ENCODE peak calls at places on chromosome 11, in eight cellular contexts. A, U, F, O, N, K, C and X are unnamed samples. For H3K4me1 and H3K36me3, the result is how much of the 10 kb centered on the place peaks cover.

GRCh38 chr11:67289226-67289650 is at the start of gene ANKRD13D:
- DNase-seq in A (no peak), U (no peak), F (no peak), O (no peak), N (no peak), K (no peak), C (no peak), X (no peak)

GRCh38 chr11:12182650-12183511 is 72.5 kb downstream of the MICAL2 start:
- DNase-seq in A (no peak), U (peak), F (no peak), O (peak), N (peak), K (no peak), C (peak), X (peak)

GRCh38 chr11:127350476-127350875 is 349.9 kb upstream of the KIRREL3 start:
- DNase-seq in A (no peak), U (no peak), F (no peak), O (no peak), N (no peak), K (no peak), C (no peak), X (no peak)

GRCh38 chr11:12606597-12606996 is 67.6 kb upstream of the TEAD1 start:
- DNase-seq in A (no peak), U (peak), F (no peak), O (no peak), N (no peak), K (no peak), C (no peak), X (no peak)

GRCh38 chr11:8209208-8209807 is 40.5 kb upstream of the RIC3 start:
- DNase-seq in A (no peak), U (peak), F (no peak), O (peak), N (no peak), K (no peak), C (peak), X (no peak)

GRCh38 chr11:2995893-2996554 is 3.9 kb upstream of the NAP1L4 start:
- DNase-seq in A (no peak), U (no peak), F (no peak), O (no peak), N (no peak), K (no peak), C (no peak), X (no peak)

GRCh38 chr11:115221461-115222069 is 282.6 kb downstream of the CADM1 start:
- DNase-seq in A (no peak), U (peak), F (no peak), O (no peak), N (no peak), K (no peak), C (no peak), X (no peak)

GRCh38 chr11:115226556-115226955 is 277.7 kb downstream of the CADM1 start:
- DNase-seq in A (no peak), U (peak), F (no peak), O (peak), N (peak), K (no peak), C (no peak), X (peak)

GRCh38 chr11:47184711-47185304 is 1.4 kb downstream of the PACSIN3 start:
- DNase-seq in A (no peak), U (no peak), F (no peak), O (peak), N (no peak), K (no peak), C (peak), X (no peak)

GRCh38 chr11:1389932-1390587 is at the start of gene BRSK2:
- DNase-seq in A (no peak), U (peak), F (no peak), O (peak), N (no peak), K (no peak), C (no peak), X (no peak)

GRCh38 chr11:14148653-14149273 is 186.2 kb downstream of the SPON1 start:
- DNase-seq in A (no peak), U (peak), F (peak), O (no peak), N (peak), K (no peak), C (no peak), X (peak)

DNA sequence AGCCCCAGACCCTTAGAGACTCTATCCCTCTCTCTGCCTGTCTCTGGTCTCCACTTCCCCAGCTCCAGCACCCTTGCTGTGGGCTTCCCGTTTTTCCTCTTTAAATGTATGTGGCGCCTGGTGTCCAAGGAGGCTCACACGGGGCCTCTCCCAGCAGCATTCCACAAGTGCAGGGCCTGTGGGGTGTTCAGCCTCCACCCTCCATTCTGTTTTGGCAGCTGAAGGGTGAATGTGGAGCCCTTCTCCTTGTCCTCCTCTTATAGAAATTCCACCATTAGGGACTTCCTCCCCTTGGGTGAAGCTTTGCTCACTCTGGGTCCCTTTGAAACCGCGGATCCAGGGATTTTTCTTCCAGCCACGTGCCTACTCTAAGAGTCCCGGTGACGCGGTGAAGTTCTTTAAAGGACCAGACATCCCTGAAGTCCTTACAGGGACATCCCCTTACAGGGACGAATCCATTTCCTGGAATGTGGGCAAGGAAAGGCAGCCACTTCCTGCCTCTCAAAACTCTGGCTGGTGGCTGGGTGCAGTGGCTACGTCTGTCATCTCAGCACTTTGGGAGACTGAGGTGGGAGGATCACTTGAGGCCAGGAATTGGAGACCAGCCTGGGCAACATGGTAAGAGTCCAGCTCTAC is 1.6 kb upstream of the TSPAN18 start:
- DNase-seq in A (no peak), U (peak), F (no peak), O (peak), N (no peak), K (no peak), C (no peak), X (no peak)
- H3K4me3 ChIP-seq in A (no peak), U (no peak), F (no peak), O (no peak), N (no peak), K (no peak), C (no peak), X (no peak)

GRCh38 chr11:35082322-35083180 is 56.4 kb upstream of the CD44 start:
- DNase-seq in A (no peak), U (peak), F (peak), O (peak), N (peak), K (no peak), C (peak), X (peak)

GRCh38 chr11:35085766-35086165 is 53.2 kb upstream of the CD44 start:
- DNase-seq in A (no peak), U (no peak), F (no peak), O (no peak), N (no peak), K (no peak), C (peak), X (no peak)

GRCh38 chr11:35079581-35079980 is 59.4 kb upstream of the CD44 start:
- DNase-seq in A (no peak), U (no peak), F (no peak), O (no peak), N (no peak), K (no peak), C (no peak), X (no peak)

GRCh38 chr11:35084817-35085424 is 54.0 kb upstream of the CD44 start:
- DNase-seq in A (no peak), U (no peak), F (no peak), O (no peak), N (no peak), K (no peak), C (no peak), X (no peak)

DNA sequence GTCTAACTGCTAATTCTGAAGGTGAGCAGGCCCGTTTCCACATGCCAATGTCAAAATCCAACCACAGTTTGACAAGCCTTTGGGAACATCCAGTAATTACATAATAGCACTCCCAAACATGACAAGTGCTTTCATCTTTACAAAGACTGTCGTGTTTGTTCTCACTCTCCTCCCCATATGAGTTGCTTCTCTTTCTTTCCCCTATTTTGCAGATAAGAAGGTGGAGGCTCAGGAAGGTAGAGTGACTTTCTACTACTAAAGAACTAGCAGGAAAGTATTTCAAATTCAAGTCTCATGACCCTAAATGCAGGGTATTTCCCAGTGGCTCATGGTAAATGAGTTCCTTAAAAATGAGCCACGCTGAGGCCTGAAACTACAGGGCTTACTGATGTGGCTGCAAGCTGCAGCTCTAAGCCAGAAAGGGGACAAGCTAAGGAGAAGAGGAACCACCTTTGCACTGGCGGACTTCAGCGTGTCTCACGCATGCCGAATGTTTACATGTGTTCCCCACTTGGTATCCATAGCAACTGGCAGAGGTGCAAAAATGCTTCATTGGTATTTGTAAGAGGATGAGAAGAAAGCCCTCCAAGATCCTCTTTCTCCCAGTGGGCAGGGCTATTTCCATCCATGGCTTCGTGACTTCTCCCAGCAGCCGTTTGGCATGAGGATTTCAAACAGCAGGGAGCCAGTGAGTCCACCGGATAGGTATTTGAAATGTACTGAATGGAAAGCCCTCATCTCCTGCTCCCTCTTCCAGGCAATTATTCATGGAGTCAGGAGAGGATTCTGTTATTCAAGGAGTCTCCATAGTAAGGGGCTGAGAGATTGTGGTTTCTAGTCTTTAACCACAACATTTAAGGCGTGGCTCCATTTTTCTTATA is 55.5 kb upstream of the CD44 start:
- DNase-seq in A (peak), U (peak), F (peak), O (peak), N (no peak), K (peak), C (peak), X (peak)
- H3K4me1 ChIP-seq in A (under half), U (under half), F (half or more), O (under half), N (under half), K (under half), C (half or more), X (under half)

DNA sequence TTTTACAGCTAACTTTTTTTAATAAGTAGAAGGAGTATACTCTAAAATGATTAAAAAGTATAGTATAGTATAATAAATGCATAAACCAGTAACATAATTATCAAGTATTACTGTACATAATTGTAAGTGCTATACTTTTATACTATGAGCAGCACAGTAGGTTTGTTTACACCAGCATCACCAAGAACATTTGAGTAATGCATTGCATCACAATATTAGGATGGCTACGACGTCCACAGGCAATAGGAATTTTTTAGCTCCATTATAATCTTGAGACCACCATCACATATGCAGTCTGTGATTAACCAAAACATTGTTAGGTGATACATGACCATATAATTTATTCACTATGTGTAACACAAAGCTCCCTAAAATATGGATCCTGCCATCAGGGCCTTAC is 20.4 kb downstream of the RNF141 start:
- DNase-seq in A (no peak), U (no peak), F (no peak), O (no peak), N (no peak), K (no peak), C (no peak), X (no peak)
- H3K36me3 ChIP-seq in A (under half), U (under half), F (under half), O (half or more), N (under half), K (under half), C (half or more), X (under half)

GRCh38 chr11:10454902-10455631 is at the start of gene AMPD3:
- DNase-seq in A (no peak), U (no peak), F (no peak), O (peak), N (no peak), K (peak), C (no peak), X (peak)
- H3K4me3 ChIP-seq in A (peak), U (no peak), F (peak), O (peak), N (no peak), K (peak), C (peak), X (peak)

GRCh38 chr11:117480221-117480620 is 152.6 kb downstream of the CEP164 start:
- DNase-seq in A (no peak), U (no peak), F (no peak), O (peak), N (no peak), K (no peak), C (no peak), X (no peak)
- H3K4me1 ChIP-seq in A (under half), U (under half), F (under half), O (under half), N (under half), K (under half), C (under half), X (under half)

GRCh38 chr11:6612008-6612815 is at the start of gene TAF10:
- DNase-seq in A (peak), U (peak), F (peak), O (peak), N (peak), K (peak), C (peak), X (peak)

GRCh38 chr11:6612816-6613136 is 760 bp upstream of the TAF10 start:
- DNase-seq in A (no peak), U (no peak), F (no peak), O (no peak), N (no peak), K (no peak), C (no peak), X (no peak)

GRCh38 chr11:6609502-6610015 is 2.5 kb downstream of the TAF10 start:
- DNase-seq in A (no peak), U (no peak), F (no peak), O (no peak), N (no peak), K (no peak), C (no peak), X (no peak)

GRCh38 chr11:6610591-6610990 is 1.4 kb downstream of the TAF10 start:
- DNase-seq in A (no peak), U (no peak), F (no peak), O (no peak), N (no peak), K (no peak), C (no peak), X (no peak)

DNA sequence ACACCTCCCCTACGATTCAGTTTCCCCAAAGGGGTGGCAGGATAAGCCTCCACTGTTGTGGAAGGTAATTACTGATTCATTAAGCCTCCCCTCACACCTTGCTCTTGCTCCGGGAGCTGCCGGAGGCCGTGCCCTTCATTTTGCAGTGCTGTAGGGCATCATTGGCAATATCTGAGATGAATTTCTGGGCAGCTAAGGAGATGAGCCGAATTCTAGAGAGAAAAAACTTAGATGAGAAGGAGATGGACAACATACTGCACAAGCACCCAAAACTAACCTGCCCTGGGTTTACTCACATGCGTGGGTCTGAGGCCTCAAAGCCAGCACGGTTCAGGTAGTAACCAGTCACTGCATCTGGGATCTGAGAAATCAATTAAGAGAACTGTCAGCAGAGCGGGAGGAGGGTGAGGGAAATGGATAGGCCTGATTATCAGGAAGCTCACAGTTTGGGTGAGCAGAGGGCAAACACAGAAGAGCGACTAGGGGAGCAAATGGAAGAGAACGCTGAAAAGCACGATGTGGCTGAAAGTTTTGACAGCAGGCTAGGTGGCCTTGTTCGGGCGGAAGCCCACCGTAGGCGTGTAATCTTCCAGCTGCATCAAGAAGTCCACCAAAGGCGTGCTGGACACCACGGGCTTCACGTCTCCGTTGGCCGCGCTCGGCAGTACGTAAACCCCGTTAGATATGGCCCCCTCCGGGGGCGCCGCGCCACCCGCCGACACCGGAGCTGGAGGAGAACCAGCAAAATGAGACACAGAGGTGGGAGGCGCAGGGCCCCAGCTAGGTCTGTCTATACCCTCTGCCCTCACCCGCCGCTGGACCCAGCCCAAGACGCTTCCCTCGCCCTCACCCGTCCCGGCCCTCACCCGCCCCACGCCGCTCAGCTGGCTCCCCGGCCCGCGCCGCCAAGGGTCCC is 666 bp downstream of the TAF10 start:
- DNase-seq in A (no peak), U (peak), F (no peak), O (no peak), N (no peak), K (no peak), C (peak), X (no peak)
- H3K36me3 ChIP-seq in A (under half), U (under half), F (under half), O (half or more), N (under half), K (under half), C (half or more), X (half or more)

GRCh38 chr11:128407962-128408361 is 179.4 kb downstream of the ETS1 start:
- DNase-seq in A (no peak), U (peak), F (no peak), O (no peak), N (no peak), K (no peak), C (no peak), X (no peak)

GRCh38 chr11:128409476-128409875 is 177.9 kb downstream of the ETS1 start:
- DNase-seq in A (no peak), U (no peak), F (no peak), O (no peak), N (no peak), K (no peak), C (no peak), X (no peak)

GRCh38 chr11:128400382-128401203 is 186.8 kb downstream of the ETS1 start:
- DNase-seq in A (no peak), U (no peak), F (no peak), O (peak), N (no peak), K (no peak), C (no peak), X (peak)

GRCh38 chr11:128406365-128406706 is 181.0 kb downstream of the ETS1 start:
- DNase-seq in A (no peak), U (peak), F (no peak), O (no peak), N (no peak), K (no peak), C (no peak), X (peak)

DNA sequence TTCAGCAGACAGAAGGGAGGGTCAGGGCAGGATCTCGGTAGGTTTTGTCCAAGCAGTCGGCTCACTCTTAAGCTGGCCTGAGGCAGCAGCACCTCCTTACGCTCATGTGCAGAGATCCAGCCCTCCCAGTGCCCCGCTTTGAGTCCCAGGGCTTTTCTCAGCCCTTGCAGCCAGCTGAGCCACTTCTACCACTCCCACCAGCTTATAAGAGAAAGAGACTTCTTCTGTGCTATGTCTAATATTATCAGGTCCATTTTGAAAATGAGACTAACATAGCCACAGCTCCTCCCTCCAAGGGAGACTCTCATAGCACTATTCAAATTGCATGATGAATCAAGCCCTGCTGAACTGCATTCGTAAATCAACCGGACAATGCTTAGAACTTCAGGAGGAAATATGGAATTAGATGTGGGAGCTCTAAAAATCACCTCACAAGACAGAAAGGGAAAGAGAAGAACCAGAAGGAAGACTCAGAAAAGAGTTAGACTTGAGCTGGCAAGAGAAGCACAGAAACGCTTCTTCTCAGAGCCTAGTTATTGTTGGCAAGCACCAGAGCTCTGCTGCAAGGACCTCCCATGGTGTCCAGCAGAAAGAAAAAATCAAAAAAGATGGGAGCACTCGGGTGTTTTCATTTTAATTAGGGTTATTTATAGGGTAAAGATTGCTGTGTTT is 181.5 kb downstream of the ETS1 start:
- DNase-seq in A (no peak), U (no peak), F (no peak), O (no peak), N (no peak), K (no peak), C (no peak), X (peak)
- H3K4me3 ChIP-seq in A (peak), U (no peak), F (no peak), O (peak), N (no peak), K (no peak), C (no peak), X (no peak)

GRCh38 chr11:73358071-73358470 is 18.1 kb upstream of the RELT start:
- DNase-seq in A (no peak), U (no peak), F (no peak), O (peak), N (no peak), K (no peak), C (no peak), X (no peak)
- H3K4me1 ChIP-seq in A (under half), U (under half), F (under half), O (under half), N (under half), K (under half), C (under half), X (under half)

GRCh38 chr11:34080609-34081008 is 24.8 kb upstream of the NAT10 start:
- DNase-seq in A (no peak), U (no peak), F (no peak), O (no peak), N (no peak), K (no peak), C (no peak), X (no peak)
- H3K36me3 ChIP-seq in A (half or more), U (under half), F (under half), O (half or more), N (half or more), K (under half), C (half or more), X (half or more)